ENCODE peak calls at places on chromosomes 7 and 10, in nine cellular contexts. One of them, this sample, is unnamed. For H3K4me1, the result is how much of the 10 kb centered on the place peaks cover.

GRCh38 chr7:151271699-151272355 is 23.3 kb upstream of the SMARCD3 start:
- DNase-seq in transverse colon: peak
- DNase-seq in prostate gland: peak
- DNase-seq in tibial artery: peak
- DNase-seq in body of pancreas: peak
- DNase-seq in PC-3: no peak
- DNase-seq in cardiac muscle cell: peak
- DNase-seq in astrocyte: no peak
- DNase-seq in A549: no peak
- DNase-seq in this sample: peak

GRCh38 chr10:3693031-3693714 is 91.8 kb downstream of the KLF6 start:
- DNase-seq in transverse colon: no peak
- DNase-seq in prostate gland: no peak
- DNase-seq in tibial artery: no peak
- DNase-seq in body of pancreas: no peak
- DNase-seq in PC-3: no peak
- DNase-seq in cardiac muscle cell: no peak
- DNase-seq in astrocyte: no peak
- DNase-seq in A549: no peak
- DNase-seq in this sample: no peak

GRCh38 chr10:103184615-103185014 is 8.5 kb downstream of the NT5C2 start:
- DNase-seq in transverse colon: no peak
- DNase-seq in prostate gland: peak
- DNase-seq in tibial artery: no peak
- DNase-seq in body of pancreas: no peak
- DNase-seq in PC-3: peak
- DNase-seq in cardiac muscle cell: peak
- DNase-seq in astrocyte: no peak
- DNase-seq in A549: no peak
- DNase-seq in this sample: peak

GRCh38 chr7:78039791-78040776 is 241.5 kb downstream of the PHTF2 start:
- DNase-seq in transverse colon: peak
- DNase-seq in prostate gland: no peak
- DNase-seq in tibial artery: peak
- DNase-seq in body of pancreas: no peak
- DNase-seq in PC-3: no peak
- DNase-seq in cardiac muscle cell: peak
- DNase-seq in astrocyte: no peak
- DNase-seq in A549: peak
- DNase-seq in this sample: no peak

GRCh38 chr10:80460399-80461207 is 6.5 kb downstream of the TSPAN14 start:
- DNase-seq in transverse colon: peak
- DNase-seq in prostate gland: peak
- DNase-seq in tibial artery: no peak
- DNase-seq in body of pancreas: peak
- DNase-seq in PC-3: no peak
- DNase-seq in cardiac muscle cell: peak
- DNase-seq in astrocyte: peak
- DNase-seq in A549: no peak
- DNase-seq in this sample: peak

GRCh38 chr7:140153666-140154161 is 23.1 kb downstream of the KDM7A start:
- DNase-seq in transverse colon: no peak
- DNase-seq in prostate gland: no peak
- DNase-seq in tibial artery: no peak
- DNase-seq in body of pancreas: no peak
- DNase-seq in PC-3: no peak
- DNase-seq in cardiac muscle cell: no peak
- DNase-seq in astrocyte: no peak
- DNase-seq in A549: no peak
- DNase-seq in this sample: no peak

GRCh38 chr10:77456414-77456813 is 181.2 kb downstream of the KCNMA1 start:
- DNase-seq in transverse colon: peak
- DNase-seq in prostate gland: no peak
- DNase-seq in tibial artery: no peak
- DNase-seq in body of pancreas: peak
- DNase-seq in PC-3: no peak
- DNase-seq in cardiac muscle cell: no peak
- DNase-seq in astrocyte: no peak
- DNase-seq in A549: no peak
- DNase-seq in this sample: no peak

GRCh38 chr10:114042895-114043531 is 653 bp upstream of the ADRB1 start:
- DNase-seq in transverse colon: peak
- DNase-seq in prostate gland: peak
- DNase-seq in tibial artery: no peak
- DNase-seq in body of pancreas: peak
- DNase-seq in PC-3: no peak
- DNase-seq in cardiac muscle cell: no peak
- DNase-seq in astrocyte: peak
- DNase-seq in A549: peak
- DNase-seq in this sample: no peak

GRCh38 chr7:1693419-1693990 is 23.4 kb downstream of the ELFN1 start:
- DNase-seq in transverse colon: no peak
- DNase-seq in prostate gland: no peak
- DNase-seq in tibial artery: no peak
- DNase-seq in body of pancreas: no peak
- DNase-seq in PC-3: no peak
- DNase-seq in cardiac muscle cell: no peak
- DNase-seq in astrocyte: no peak
- DNase-seq in A549: no peak
- DNase-seq in this sample: no peak

GRCh38 chr10:88270871-88271713 is 312.0 kb downstream of the RNLS start:
- DNase-seq in transverse colon: no peak
- DNase-seq in prostate gland: no peak
- DNase-seq in tibial artery: no peak
- DNase-seq in body of pancreas: peak
- DNase-seq in PC-3: no peak
- DNase-seq in cardiac muscle cell: peak
- DNase-seq in astrocyte: peak
- DNase-seq in A549: no peak
- DNase-seq in this sample: no peak

GRCh38 chr7:150942591-150943452 is 35.3 kb downstream of the KCNH2 start:
- DNase-seq in transverse colon: no peak
- DNase-seq in prostate gland: no peak
- DNase-seq in tibial artery: no peak
- DNase-seq in body of pancreas: no peak
- DNase-seq in PC-3: no peak
- DNase-seq in cardiac muscle cell: no peak
- DNase-seq in astrocyte: no peak
- DNase-seq in A549: no peak
- DNase-seq in this sample: no peak

GRCh38 chr7:39921505-39922250 is 28.4 kb upstream of the CDK13 start:
- DNase-seq in transverse colon: no peak
- DNase-seq in prostate gland: no peak
- DNase-seq in tibial artery: no peak
- DNase-seq in body of pancreas: no peak
- DNase-seq in PC-3: no peak
- DNase-seq in cardiac muscle cell: no peak
- DNase-seq in astrocyte: no peak
- DNase-seq in A549: no peak
- DNase-seq in this sample: no peak

GRCh38 chr7:42340462-42340861 is 103.5 kb upstream of the GLI3 start:
- DNase-seq in transverse colon: no peak
- DNase-seq in prostate gland: no peak
- DNase-seq in tibial artery: no peak
- DNase-seq in body of pancreas: peak
- DNase-seq in PC-3: no peak
- DNase-seq in cardiac muscle cell: no peak
- DNase-seq in astrocyte: no peak
- DNase-seq in A549: no peak
- DNase-seq in this sample: no peak

GRCh38 chr7:123580406-123581161 is 21.0 kb upstream of the ASB15 start:
- DNase-seq in transverse colon: no peak
- DNase-seq in prostate gland: no peak
- DNase-seq in tibial artery: no peak
- DNase-seq in body of pancreas: peak
- DNase-seq in PC-3: peak
- DNase-seq in cardiac muscle cell: peak
- DNase-seq in astrocyte: peak
- DNase-seq in A549: no peak
- DNase-seq in this sample: peak

GRCh38 chr10:126839094-126839761 is 66.0 kb upstream of the DOCK1 start:
- DNase-seq in transverse colon: peak
- DNase-seq in prostate gland: peak
- DNase-seq in tibial artery: no peak
- DNase-seq in body of pancreas: peak
- DNase-seq in PC-3: no peak
- DNase-seq in cardiac muscle cell: no peak
- DNase-seq in astrocyte: no peak
- DNase-seq in A549: no peak
- DNase-seq in this sample: no peak

GRCh38 chr7:105674200-105675030 is 93.1 kb upstream of the EFCAB10 start:
- DNase-seq in transverse colon: no peak
- DNase-seq in prostate gland: no peak
- DNase-seq in tibial artery: no peak
- DNase-seq in body of pancreas: peak
- DNase-seq in PC-3: no peak
- DNase-seq in cardiac muscle cell: no peak
- DNase-seq in astrocyte: no peak
- DNase-seq in A549: no peak
- DNase-seq in this sample: no peak

GRCh38 chr7:90773269-90773668 is 177.1 kb downstream of the CDK14 start:
- DNase-seq in transverse colon: no peak
- DNase-seq in prostate gland: no peak
- DNase-seq in tibial artery: no peak
- DNase-seq in body of pancreas: no peak
- DNase-seq in PC-3: no peak
- DNase-seq in cardiac muscle cell: no peak
- DNase-seq in astrocyte: no peak
- DNase-seq in A549: no peak
- DNase-seq in this sample: no peak
- H3K4me1 ChIP-seq in transverse colon: under half
- H3K4me1 ChIP-seq in prostate gland: under half
- H3K4me1 ChIP-seq in tibial artery: under half
- H3K4me1 ChIP-seq in body of pancreas: under half
- H3K4me1 ChIP-seq in PC-3: under half
- H3K4me1 ChIP-seq in cardiac muscle cell: under half
- H3K4me1 ChIP-seq in astrocyte: under half
- H3K4me1 ChIP-seq in A549: under half
- H3K4me1 ChIP-seq in this sample: under half

GRCh38 chr7:47488205-47488968 is 93.5 kb downstream of the TNS3 start:
- DNase-seq in transverse colon: no peak
- DNase-seq in prostate gland: no peak
- DNase-seq in tibial artery: no peak
- DNase-seq in body of pancreas: no peak
- DNase-seq in PC-3: no peak
- DNase-seq in cardiac muscle cell: no peak
- DNase-seq in astrocyte: no peak
- DNase-seq in A549: no peak
- DNase-seq in this sample: no peak
- H3K4me1 ChIP-seq in transverse colon: under half
- H3K4me1 ChIP-seq in prostate gland: under half
- H3K4me1 ChIP-seq in tibial artery: under half
- H3K4me1 ChIP-seq in body of pancreas: half or more
- H3K4me1 ChIP-seq in PC-3: under half
- H3K4me1 ChIP-seq in cardiac muscle cell: under half
- H3K4me1 ChIP-seq in astrocyte: under half
- H3K4me1 ChIP-seq in A549: half or more
- H3K4me1 ChIP-seq in this sample: half or more

GRCh38 chr10:110989016-110989415 is 69.6 kb downstream of the SHOC2 start:
- DNase-seq in transverse colon: no peak
- DNase-seq in prostate gland: no peak
- DNase-seq in tibial artery: no peak
- DNase-seq in body of pancreas: no peak
- DNase-seq in PC-3: peak
- DNase-seq in cardiac muscle cell: no peak
- DNase-seq in astrocyte: peak
- DNase-seq in A549: no peak
- DNase-seq in this sample: no peak
- H3K4me1 ChIP-seq in transverse colon: under half
- H3K4me1 ChIP-seq in prostate gland: under half
- H3K4me1 ChIP-seq in tibial artery: under half
- H3K4me1 ChIP-seq in body of pancreas: under half
- H3K4me1 ChIP-seq in PC-3: under half
- H3K4me1 ChIP-seq in cardiac muscle cell: under half
- H3K4me1 ChIP-seq in astrocyte: under half
- H3K4me1 ChIP-seq in A549: under half
- H3K4me1 ChIP-seq in this sample: under half

GRCh38 chr10:101072923-101073322 is 11.1 kb downstream of the KAZALD1 start:
- DNase-seq in transverse colon: no peak
- DNase-seq in prostate gland: no peak
- DNase-seq in tibial artery: no peak
- DNase-seq in body of pancreas: no peak
- DNase-seq in PC-3: no peak
- DNase-seq in cardiac muscle cell: no peak
- DNase-seq in astrocyte: no peak
- DNase-seq in A549: no peak
- DNase-seq in this sample: no peak
- H3K4me1 ChIP-seq in transverse colon: under half
- H3K4me1 ChIP-seq in prostate gland: under half
- H3K4me1 ChIP-seq in tibial artery: under half
- H3K4me1 ChIP-seq in body of pancreas: under half
- H3K4me1 ChIP-seq in PC-3: under half
- H3K4me1 ChIP-seq in cardiac muscle cell: under half
- H3K4me1 ChIP-seq in astrocyte: under half
- H3K4me1 ChIP-seq in A549: under half
- H3K4me1 ChIP-seq in this sample: under half

DNA sequence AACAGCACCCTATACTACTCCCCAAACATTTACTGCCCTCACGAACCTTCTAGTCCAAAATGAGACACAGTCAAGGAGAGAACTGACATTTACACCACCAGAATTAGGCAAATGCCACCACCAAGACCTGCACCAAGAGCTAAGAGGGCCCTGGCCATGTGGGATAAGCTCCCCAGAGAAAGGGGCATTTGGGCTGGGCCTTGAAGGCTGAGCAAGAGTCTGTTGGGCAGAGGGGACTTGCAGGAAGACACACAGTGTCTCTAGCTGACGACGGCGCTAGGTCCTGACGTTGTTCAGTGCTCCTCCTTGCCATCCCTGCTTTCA is 326.4 kb upstream of the ZMIZ1 start:
- DNase-seq in transverse colon: no peak
- DNase-seq in prostate gland: no peak
- DNase-seq in tibial artery: no peak
- DNase-seq in body of pancreas: no peak
- DNase-seq in PC-3: no peak
- DNase-seq in cardiac muscle cell: no peak
- DNase-seq in astrocyte: no peak
- DNase-seq in A549: no peak
- DNase-seq in this sample: no peak
- H3K4me1 ChIP-seq in transverse colon: under half
- H3K4me1 ChIP-seq in prostate gland: under half
- H3K4me1 ChIP-seq in tibial artery: under half
- H3K4me1 ChIP-seq in body of pancreas: half or more
- H3K4me1 ChIP-seq in PC-3: under half
- H3K4me1 ChIP-seq in cardiac muscle cell: under half
- H3K4me1 ChIP-seq in astrocyte: under half
- H3K4me1 ChIP-seq in A549: under half
- H3K4me1 ChIP-seq in this sample: half or more